ENCODE peak calls at places on chromosomes 13 and 19, in seven cellular contexts. Q, P, S, H, O, M and U are unnamed samples.

GRCh38 chr13:103288114-103288513 is 221.9 kb upstream of the SLC10A2 start:
- DNase-seq in Q (no peak), P (no peak), S (no peak), H (no peak), O (no peak), M (no peak), U (peak)

GRCh38 chr13:99991806-99992242 is 10.2 kb downstream of the ZIC2 start:
- DNase-seq in Q (no peak), P (no peak), S (no peak), H (no peak), O (no peak), M (no peak), U (no peak)

GRCh38 chr13:110801044-110801443 is 87.5 kb downstream of the ING1 start:
- DNase-seq in Q (no peak), P (no peak), S (no peak), H (no peak), O (no peak), M (no peak), U (no peak)

GRCh38 chr19:11164879-11165406 is 9.4 kb upstream of the SPC24 start:
- DNase-seq in Q (no peak), P (peak), S (no peak), H (no peak), O (peak), M (no peak), U (peak)

GRCh38 chr19:46818812-46819211 is 30.4 kb upstream of the SLC1A5 start:
- DNase-seq in Q (no peak), P (no peak), S (peak), H (no peak), O (no peak), M (no peak), U (peak)

GRCh38 chr13:31073859-31074718 is 87.6 kb downstream of the HSPH1 start:
- DNase-seq in Q (no peak), P (no peak), S (no peak), H (no peak), O (no peak), M (no peak), U (no peak)

GRCh38 chr19:31730270-31730669 is 381.0 kb upstream of the TSHZ3 start:
- DNase-seq in Q (no peak), P (no peak), S (no peak), H (no peak), O (no peak), M (no peak), U (no peak)

GRCh38 chr19:3041302-3041701 is 12.2 kb upstream of the TLE2 start:
- DNase-seq in Q (no peak), P (no peak), S (no peak), H (no peak), O (no peak), M (no peak), U (no peak)

GRCh38 chr19:49884109-49884508 is 6.6 kb downstream of the TBC1D17 start:
- DNase-seq in Q (no peak), P (no peak), S (no peak), H (no peak), O (no peak), M (no peak), U (no peak)

GRCh38 chr13:96900992-96901391 is 93.3 kb downstream of the OXGR1 start:
- DNase-seq in Q (no peak), P (no peak), S (no peak), H (no peak), O (no peak), M (no peak), U (no peak)

GRCh38 chr19:58572818-58573657 is at the start of gene MZF1:
- DNase-seq in Q (peak), P (peak), S (peak), H (peak), O (peak), M (peak), U (peak)

GRCh38 chr13:71514900-71515598 is 352.0 kb downstream of the DACH1 start:
- DNase-seq in Q (no peak), P (no peak), S (no peak), H (no peak), O (no peak), M (no peak), U (no peak)

GRCh38 chr13:27395007-27395510 is 29.4 kb upstream of the GTF3A start:
- DNase-seq in Q (no peak), P (no peak), S (no peak), H (no peak), O (no peak), M (no peak), U (no peak)
- H3K27ac ChIP-seq in Q (no peak), P (no peak), S (no peak), H (no peak), O (no peak), M (no peak), U (no peak)

GRCh38 chr19:40305403-40305802 is 20.3 kb upstream of the AKT2 start:
- DNase-seq in Q (no peak), P (peak), S (peak), H (peak), O (peak), M (peak), U (peak)
- TF ChIP-seq CTCF in Q (peak), P (peak), S (peak), H (peak), O (peak), M (peak), U (peak)

GRCh38 chr13:36363464-36363863 is 17.3 kb upstream of the SPART start:
- DNase-seq in Q (no peak), P (no peak), S (no peak), H (no peak), O (no peak), M (no peak), U (no peak)
- H3K27ac ChIP-seq in Q (no peak), P (peak), S (no peak), H (no peak), O (no peak), M (no peak), U (no peak)

DNA sequence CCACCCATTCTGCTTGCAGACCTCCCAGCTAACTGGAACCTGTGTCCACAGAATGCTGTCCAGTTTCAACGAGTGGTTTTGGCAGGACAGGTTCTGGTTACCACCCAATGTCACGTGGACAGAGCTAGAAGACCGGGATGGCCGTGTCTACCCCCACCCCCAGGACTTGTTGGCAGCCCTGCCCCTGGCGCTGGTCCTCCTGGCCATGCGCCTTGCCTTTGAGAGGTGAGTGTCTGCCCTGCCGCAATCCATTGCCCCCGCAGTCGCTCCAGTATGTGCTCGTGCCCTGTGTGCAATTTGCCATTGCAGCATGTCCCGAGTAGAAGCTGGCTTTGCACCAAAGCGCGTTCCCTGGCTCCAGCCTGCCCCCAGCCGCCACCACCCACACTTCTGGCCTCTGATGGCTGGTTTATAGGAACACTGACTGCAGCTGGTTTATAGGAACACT is 41.9 kb downstream of the CERS4 start:
- DNase-seq in Q (no peak), P (peak), S (no peak), H (no peak), O (peak), M (no peak), U (no peak)
- TF ChIP-seq CTCF in Q (no peak), P (peak), S (peak), H (no peak), O (peak), M (no peak), U (peak)

DNA sequence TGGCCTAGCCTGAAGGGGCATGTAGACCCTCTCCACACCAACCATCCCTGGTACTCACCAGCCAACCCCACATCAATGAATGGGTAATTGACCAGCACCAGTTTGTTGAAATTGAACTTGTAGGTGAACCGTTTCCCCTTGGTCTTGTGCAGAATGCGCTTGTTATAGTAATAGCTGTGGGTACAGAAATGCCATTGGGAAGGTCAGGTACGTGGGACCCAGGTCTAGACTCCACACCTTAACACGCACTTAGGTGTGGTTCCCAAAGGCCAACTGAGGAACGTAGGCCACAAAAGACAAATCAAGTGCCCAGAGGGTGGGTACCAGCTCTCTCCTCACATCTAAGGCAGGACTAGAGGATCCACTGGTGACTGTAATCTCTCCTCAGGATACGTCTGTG is 5.2 kb downstream of the ERF start:
- DNase-seq in Q (no peak), P (no peak), S (no peak), H (no peak), O (no peak), M (no peak), U (no peak)
- H3K27ac ChIP-seq in Q (no peak), P (peak), S (no peak), H (no peak), O (peak), M (no peak), U (peak)

GRCh38 chr13:19742651-19743050 is 40.1 kb downstream of the PSPC1 start:
- DNase-seq in Q (no peak), P (no peak), S (no peak), H (no peak), O (no peak), M (no peak), U (no peak)

GRCh38 chr13:19737844-19738557 is 44.7 kb downstream of the PSPC1 start:
- DNase-seq in Q (no peak), P (no peak), S (no peak), H (no peak), O (no peak), M (no peak), U (no peak)
- TF ChIP-seq CTCF in Q (no peak), P (no peak), S (no peak), H (no peak), O (no peak), M (no peak), U (no peak)